ENCODE peak calls at places on chromosomes 3 and 15, in six cellular contexts. Q, T, V, R, J and Y are unnamed samples.

GRCh38 chr3:66989241-66989640 is 8.9 kb upstream of the KBTBD8 start:
- DNase-seq in R (no peak), J (no peak), T (peak; percentile 78), Q (no peak), V (no peak), Y (no peak)

GRCh38 chr15:60363024-60363674 is 34.6 kb downstream of the ANXA2 start:
- DNase-seq in J (no peak), R (no peak), Q (no peak), T (no peak), V (no peak), Y (no peak)

GRCh38 chr3:128881576-128881975 is 2.2 kb downstream of the ACAD9 start:
- DNase-seq in T (no peak), V (no peak), R (no peak), J (no peak), Q (no peak), Y (no peak)

GRCh38 chr15:31236184-31237041 is 90.2 kb upstream of the KLF13 start:
- DNase-seq in V (peak; percentile 65), R (peak; percentile 87), T (no peak), Q (peak; percentile 84), J (no peak), Y (peak; percentile 59)

GRCh38 chr3:72485649-72486048 is 362.6 kb downstream of the SHQ1 start:
- DNase-seq in T (no peak), V (peak; percentile 33), R (no peak), Q (no peak), J (no peak), Y (no peak)

GRCh38 chr15:92930061-92930460 is 29.9 kb downstream of the CHD2 start:
- DNase-seq in V (no peak), Q (no peak), T (no peak), J (no peak), R (peak; percentile 71), Y (no peak)

GRCh38 chr3:140859592-140860336 is 81.9 kb upstream of the SLC25A36 start:
- DNase-seq in Q (no peak), T (peak; percentile 32), J (no peak), R (peak; percentile 74), V (no peak), Y (no peak)

GRCh38 chr3:161270991-161271390 is 49.9 kb downstream of the NMD3 start:
- DNase-seq in T (no peak), Q (no peak), J (no peak), V (no peak), R (no peak), Y (no peak)

GRCh38 chr3:187747506-187747905 is 2.2 kb upstream of the BCL6 start:
- DNase-seq in J (no peak), T (no peak), R (no peak), Q (no peak), V (peak; percentile 24), Y (no peak)

GRCh38 chr3:178084938-178085816 is 451.1 kb upstream of the KCNMB2 start:
- DNase-seq in Q (peak; percentile 82), R (peak; percentile 48), T (peak; percentile 86), J (peak; percentile 54), V (peak; percentile 91), Y (no peak)

GRCh38 chr3:169879013-169879412 is 9.3 kb upstream of the LRRC31 start:
- DNase-seq in T (no peak), J (no peak), R (no peak), Q (no peak), V (no peak), Y (no peak)

GRCh38 chr3:72099331-72100061 is 314.5 kb upstream of the PROK2 start:
- DNase-seq in R (no peak), Q (no peak), J (no peak), T (peak; percentile 34), V (no peak), Y (no peak)

GRCh38 chr3:154301556-154301955 is 22.7 kb downstream of the DHX36 start:
- DNase-seq in Q (no peak), T (no peak), V (no peak), R (no peak), J (no peak), Y (no peak)

GRCh38 chr3:81154611-81155143 is 606.8 kb downstream of the GBE1 start:
- DNase-seq in J (no peak), V (no peak), R (no peak), T (peak; percentile 19), Q (no peak), Y (no peak)

GRCh38 chr15:45169608-45170480 is 17.9 kb downstream of the SHF start:
- DNase-seq in Q (no peak), J (no peak), T (peak; percentile 47), V (no peak), R (no peak), Y (no peak)

GRCh38 chr3:189494632-189495031 is 136.6 kb upstream of the TP63 start:
- DNase-seq in R (no peak), J (no peak), Q (no peak), V (no peak), T (no peak), Y (no peak)

GRCh38 chr15:96125681-96126080 is 204.8 kb upstream of the NR2F2 start:
- DNase-seq in V (no peak), R (no peak), J (no peak), T (no peak), Q (no peak), Y (no peak)

GRCh38 chr3:149736180-149737100 is 15.8 kb downstream of the COMMD2 start:
- DNase-seq in R (peak; percentile 91), V (no peak), Q (no peak), T (no peak), J (no peak), Y (no peak)

GRCh38 chr3:51559266-51559907 is 20.9 kb downstream of the RAD54L2 start:
- DNase-seq in J (no peak), V (no peak), T (no peak), R (no peak), Q (peak; percentile 26), Y (no peak)

GRCh38 chr3:124092811-124093210 is 100.9 kb upstream of the ROPN1 start:
- DNase-seq in R (peak; percentile 21), J (no peak), Q (no peak), V (no peak), T (peak; percentile 22), Y (no peak)

GRCh38 chr3:78660958-78661357 is 1106.8 kb downstream of the ROBO1 start:
- DNase-seq in T (no peak), R (no peak), J (no peak), V (no peak), Q (peak; percentile 6), Y (no peak)

GRCh38 chr3:37752661-37753055 is 109.0 kb upstream of the CTDSPL start:
- DNase-seq in Q (no peak), R (no peak), V (no peak), J (no peak), T (no peak), Y (no peak)

GRCh38 chr15:75620776-75621536 is 4.6 kb downstream of the SNUPN start:
- DNase-seq in Q (peak; percentile 69), V (no peak), R (peak; percentile 25), J (no peak), T (no peak), Y (no peak)

GRCh38 chr3:152362086-152362485 is 93.4 kb downstream of the MBNL1 start:
- DNase-seq in R (no peak), Q (no peak), V (peak; percentile 83), T (no peak), J (no peak), Y (no peak)

GRCh38 chr3:11272913-11273574 is 847 bp downstream of the ATG7 start:
- DNase-seq in T (no peak), J (no peak), R (peak; percentile 13), V (no peak), Q (no peak), Y (no peak)